ENCODE peak calls at places on chromosomes 5 and 9, in seven cellular contexts. C is fibroblast of mammary gland, A is astrocyte of the spinal cord, H is CD14-positive monocyte, P is thyroid gland, D is PC-9, U is fibroblast of pulmonary artery. S is an unnamed sample.

GRCh38 chr5:7050986-7051385 is 337.8 kb downstream of the TENT4A start:
- DNase-seq in A (no peak), C (no peak), P (no peak), D (no peak), U (no peak), H (no peak), S (no peak)

GRCh38 chr9:130988905-130989304 is 20.1 kb upstream of the LAMC3 start:
- DNase-seq in P (no peak), H (no peak), D (no peak), A (no peak), U (no peak), C (no peak), S (no peak)

GRCh38 chr9:127369428-127369827 is 27.5 kb upstream of the SLC2A8 start:
- DNase-seq in D (no peak), P (no peak), U (no peak), C (no peak), H (no peak), A (no peak), S (no peak)

GRCh38 chr9:131709741-131710499 is 30.0 kb downstream of the RAPGEF1 start:
- DNase-seq in D (no peak), A (peak), H (peak), P (no peak), U (peak), C (peak), S (no peak)

GRCh38 chr9:38042626-38043359 is 26.2 kb downstream of the SHB start:
- DNase-seq in A (no peak), D (no peak), P (peak), U (no peak), C (no peak), H (no peak), S (no peak)

GRCh38 chr5:60801406-60802090 is 42.5 kb downstream of the ELOVL7 start:
- DNase-seq in D (no peak), A (no peak), C (no peak), U (no peak), H (no peak), P (no peak), S (no peak)

GRCh38 chr5:65790371-65791163 is 68.6 kb downstream of the NLN start:
- DNase-seq in C (no peak), P (no peak), A (no peak), H (peak), U (no peak), D (no peak), S (no peak)

GRCh38 chr9:79572891-79573696 is 1.3 kb downstream of the TLE4 start:
- DNase-seq in U (no peak), A (no peak), D (no peak), C (no peak), P (peak), H (peak), S (no peak)

GRCh38 chr5:115459844-115460243 is 84.7 kb downstream of the FEM1C start:
- DNase-seq in C (peak), A (peak), U (no peak), D (no peak), H (no peak), P (no peak), S (no peak)

GRCh38 chr5:143828710-143829109 is 16.7 kb downstream of the HMHB1 start:
- DNase-seq in A (no peak), U (no peak), C (no peak), H (no peak), P (no peak), D (no peak), S (no peak)

GRCh38 chr5:10286552-10287227 is 21.0 kb downstream of the CMBL start:
- DNase-seq in D (no peak), H (no peak), A (no peak), P (no peak), C (peak), U (no peak), S (no peak)

GRCh38 chr5:77843570-77844407 is 67.7 kb upstream of the TBCA start:
- DNase-seq in U (no peak), A (no peak), C (peak), H (no peak), D (no peak), P (peak), S (no peak)

GRCh38 chr9:16869140-16869903 is 1.1 kb downstream of the BNC2 start:
- DNase-seq in C (peak), H (no peak), A (peak), P (no peak), U (peak), D (no peak), S (no peak)

GRCh38 chr9:92762781-92763708 is 1.6 kb downstream of the BICD2 start:
- DNase-seq in U (no peak), P (peak), A (no peak), D (no peak), C (no peak), H (no peak), S (no peak)

GRCh38 chr5:172906888-172907287 is 52.3 kb upstream of the RPL26L1 start:
- DNase-seq in A (no peak), D (no peak), C (no peak), P (no peak), H (no peak), U (no peak), S (no peak)

GRCh38 chr5:180803181-180804128 is 849 bp upstream of the MGAT1 start:
- DNase-seq in H (peak), D (no peak), A (peak), C (peak), U (no peak), P (no peak), S (no peak)
- TF ChIP-seq CTCF in H (no peak), D (no peak), A (peak), C (peak), U (no peak), P (no peak), S (no peak)

GRCh38 chr9:114434878-114435311 is 47.1 kb upstream of the AKNA start:
- DNase-seq in U (peak), H (no peak), A (peak), C (peak), D (peak), P (peak), S (peak)
- TF ChIP-seq CTCF in U (peak), H (peak), A (peak), C (peak), D (peak), P (peak), S (peak)

DNA sequence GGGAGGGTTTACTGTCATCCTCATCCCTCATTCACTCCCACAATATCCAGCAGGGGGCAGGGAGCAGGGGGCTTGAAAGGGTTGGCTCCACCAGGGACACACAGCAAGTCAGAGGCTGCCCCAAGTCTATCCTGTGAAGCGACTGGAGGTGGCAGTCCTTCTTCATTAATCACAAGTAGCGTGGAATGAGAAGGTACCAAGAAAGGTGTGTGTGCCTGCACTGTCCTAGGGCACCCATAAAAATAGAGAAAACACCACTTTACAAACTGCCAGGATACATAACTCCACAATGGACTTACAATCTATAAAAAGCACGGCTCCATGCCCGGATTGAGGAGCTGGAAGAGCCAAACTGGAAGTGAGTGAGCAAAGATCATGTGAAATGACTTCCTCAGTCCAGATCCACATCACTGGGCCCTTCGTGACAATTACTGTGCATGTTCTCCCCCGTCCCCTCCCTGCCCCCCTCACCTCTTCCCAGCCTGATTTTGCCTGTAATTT is 183.9 kb downstream of the SLIT3 start:
- DNase-seq in C (peak), H (no peak), D (no peak), P (no peak), A (no peak), U (no peak), S (peak)
- TF ChIP-seq CTCF in C (peak), H (no peak), D (no peak), P (no peak), A (no peak), U (no peak), S (no peak)

GRCh38 chr5:42620579-42621216 is 135.9 kb upstream of the CCDC152 start:
- DNase-seq in P (no peak), U (no peak), D (no peak), H (no peak), A (no peak), C (peak), S (no peak)
- TF ChIP-seq CTCF in P (no peak), U (no peak), D (no peak), H (no peak), A (no peak), C (no peak), S (no peak)

GRCh38 chr5:176384991-176385390 is 3.4 kb downstream of the NOP16 start:
- DNase-seq in H (no peak), U (no peak), D (no peak), C (no peak), A (no peak), P (no peak), S (no peak)
- TF ChIP-seq CTCF in H (no peak), U (no peak), D (no peak), C (no peak), A (no peak), P (no peak), S (no peak)